ENCODE peak calls at places on chromosome 14, in four cellular contexts. S, D, J and Q are unnamed samples.

GRCh38 chr14:104596927-104597351 is 7.6 kb downstream of the TMEM179 start:
- DNase-seq in D (no peak), J (no peak), S (no peak), Q (no peak)

GRCh38 chr14:93323597-93323992 is 9.2 kb downstream of the BTBD7 start:
- DNase-seq in S (no peak), D (no peak), J (no peak), Q (no peak)

GRCh38 chr14:101518611-101519048 is 42.7 kb upstream of the DIO3 start:
- DNase-seq in S (no peak), D (no peak), J (no peak), Q (no peak)

GRCh38 chr14:87883750-87884149 is 109.2 kb downstream of the GALC start:
- DNase-seq in D (no peak), S (no peak), J (no peak), Q (no peak)

GRCh38 chr14:102088012-102088792 is 1.4 kb upstream of the HSP90AA1 start:
- DNase-seq in S (peak), D (no peak), J (peak), Q (peak)

GRCh38 chr14:77738559-77739250 is 22.3 kb downstream of the SNW1 start:
- DNase-seq in J (no peak), D (no peak), S (no peak), Q (no peak)

GRCh38 chr14:105570482-105570881 is 44.1 kb downstream of the TMEM121 start:
- DNase-seq in S (no peak), J (no peak), D (no peak), Q (no peak)

GRCh38 chr14:91258021-91258618 is 13.6 kb upstream of the GPR68 start:
- DNase-seq in D (no peak), S (no peak), J (no peak), Q (no peak)

GRCh38 chr14:38143170-38143569 is 64.5 kb upstream of the SSTR1 start:
- DNase-seq in S (no peak), J (no peak), D (no peak), Q (no peak)

GRCh38 chr14:95415993-95416392 is 96.3 kb upstream of the CLMN start:
- DNase-seq in J (no peak), S (no peak), D (no peak), Q (no peak)

GRCh38 chr14:92534863-92535654 is 21.5 kb downstream of the RIN3 start:
- DNase-seq in J (no peak), D (no peak), S (no peak), Q (no peak)

GRCh38 chr14:83133986-83134664 is 1600.5 kb upstream of the SEL1L start:
- DNase-seq in J (no peak), S (no peak), D (no peak), Q (no peak)

GRCh38 chr14:68734231-68734732 is 58.6 kb downstream of the ZFP36L1 start:
- DNase-seq in S (no peak), J (peak), D (no peak), Q (no peak)

GRCh38 chr14:22497144-22497423 is 91.9 kb downstream of the DAD1 start:
- DNase-seq in S (no peak), D (no peak), J (no peak), Q (no peak)

GRCh38 chr14:75277000-75277795 is 1.4 kb upstream of the FOS start:
- DNase-seq in J (no peak), D (peak), S (peak), Q (peak)

GRCh38 chr14:43012817-43013216 is 1406.1 kb downstream of the LRFN5 start:
- DNase-seq in D (no peak), J (no peak), S (no peak), Q (no peak)

GRCh38 chr14:77208979-77209318 is 27.4 kb downstream of the TMEM63C start:
- DNase-seq in S (no peak), J (no peak), D (no peak), Q (no peak)

GRCh38 chr14:105448706-105449111 is 25.9 kb upstream of the CRIP2 start:
- DNase-seq in D (peak), S (peak), J (no peak), Q (peak)

GRCh38 chr14:21467620-21468019 is 9.1 kb downstream of the RAB2B start:
- DNase-seq in J (no peak), S (no peak), D (no peak), Q (no peak)

GRCh38 chr14:101917413-101918124 is 46.8 kb upstream of the DYNC1H1 start:
- DNase-seq in J (no peak), D (no peak), S (no peak), Q (no peak)

GRCh38 chr14:88005050-88005481 is at the start of gene GPR65:
- DNase-seq in J (peak), S (no peak), D (no peak), Q (no peak)

GRCh38 chr14:104187931-104188726 is 49.7 kb downstream of the KIF26A start:
- DNase-seq in D (no peak), S (no peak), J (no peak), Q (no peak)

GRCh38 chr14:55339770-55340169 is 68.5 kb downstream of the FBXO34 start:
- DNase-seq in D (no peak), J (no peak), S (no peak), Q (no peak)
- TF ChIP-seq CREM in D (no peak), J (no peak), S (no peak), Q (no peak)

DNA sequence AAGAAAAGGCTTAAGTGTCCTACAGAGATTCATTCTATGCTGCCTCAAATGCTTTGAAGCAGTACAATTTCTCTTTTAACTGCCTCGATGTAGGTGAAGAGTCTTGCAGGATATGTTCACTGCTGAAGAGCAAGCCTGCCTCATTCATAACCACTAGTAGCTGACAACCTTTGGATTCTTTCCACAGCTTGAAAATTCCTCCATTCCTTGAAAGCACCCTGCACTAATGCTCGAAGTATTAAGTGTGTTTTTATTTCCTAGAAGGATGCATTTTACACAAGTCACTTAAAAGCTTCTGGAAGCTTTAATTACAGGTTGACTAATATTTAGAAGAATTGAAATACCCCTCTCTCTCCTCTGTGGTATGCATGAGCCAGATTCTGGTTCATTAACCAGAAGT is 429.4 kb downstream of the DIO2 start:
- DNase-seq in J (no peak), D (no peak), S (no peak), Q (no peak)
- TF ChIP-seq ATF2 in J (no peak), D (no peak), S (no peak), Q (no peak)

GRCh38 chr14:31270196-31270772 is 62.7 kb upstream of the HECTD1 start:
- DNase-seq in J (no peak), D (peak), S (no peak), Q (peak)
- TF ChIP-seq CREM in J (no peak), D (no peak), S (no peak), Q (no peak)

GRCh38 chr14:61397607-61398006 is 76.2 kb downstream of the PRKCH start:
- DNase-seq in J (no peak), D (no peak), S (no peak), Q (no peak)

GRCh38 chr14:61395115-61395725 is 73.8 kb downstream of the PRKCH start:
- DNase-seq in S (no peak), J (no peak), D (no peak), Q (no peak)

GRCh38 chr14:61398221-61398620 is 76.8 kb downstream of the PRKCH start:
- DNase-seq in S (no peak), D (no peak), J (no peak), Q (no peak)

GRCh38 chr14:61396279-61396678 is 74.9 kb downstream of the PRKCH start:
- DNase-seq in D (no peak), J (no peak), S (no peak), Q (no peak)

DNA sequence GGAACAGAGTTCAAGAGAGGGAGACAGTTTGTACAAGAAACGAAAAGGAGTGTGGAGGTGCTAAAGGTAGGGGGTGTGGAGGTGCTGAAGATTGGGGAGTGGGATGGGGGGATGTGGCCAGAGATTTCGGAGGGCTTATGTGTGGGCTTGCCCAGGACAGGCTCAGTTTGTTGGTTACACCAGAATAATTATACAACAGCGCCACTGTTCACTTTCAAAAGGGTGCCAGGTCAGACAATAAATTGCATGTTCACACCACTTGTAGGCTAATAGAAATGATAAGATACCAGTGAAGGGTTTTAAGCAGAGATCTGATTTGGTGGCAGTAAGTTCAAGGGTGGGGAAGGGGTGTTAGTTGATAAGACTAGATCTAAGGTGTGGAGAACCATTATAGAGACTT is 75.3 kb downstream of the PRKCH start:
- DNase-seq in D (no peak), S (no peak), J (no peak), Q (no peak)
- TF ChIP-seq ATF2 in D (no peak), S (no peak), J (no peak), Q (no peak)